ENCODE peak calls at places on chromosomes 16 and 17, in seven cellular contexts. V is NCI-H2081; S is NCI-H1417; H is stimulated activated CD4-positive, alpha-beta T cell treated with anti-CD3 and anti-CD28 coated beads, Interleukin-2, amount 100 ng/mL, for 24 hours; U is NCI-H1048; I is cardiac muscle cell; Y is astrocyte of the cerebellum. E is an unnamed sample.

GRCh38 chr16:929674-930073 is 41.1 kb downstream of the LMF1 start:
- DNase-seq in V (no peak), S (no peak), H (no peak), U (no peak), I (no peak), Y (no peak), E (no peak)

GRCh38 chr16:25126820-25127232 is 15.3 kb downstream of the LCMT1 start:
- DNase-seq in V (no peak), S (peak; percentile 19), H (peak; percentile 50), U (no peak), I (peak; percentile 51), Y (peak; percentile 80), E (no peak)

GRCh38 chr16:12186774-12187335 is 210.3 kb downstream of the SNX29 start:
- DNase-seq in V (no peak), S (peak; percentile 13), H (no peak), U (no peak), I (no peak), Y (no peak), E (no peak)

GRCh38 chr17:82627405-82627804 is 20.8 kb downstream of the WDR45B start:
- DNase-seq in V (no peak), S (no peak), H (no peak), U (no peak), I (no peak), Y (no peak), E (no peak)

GRCh38 chr16:27204232-27204915 is 1.0 kb downstream of the KDM8 start:
- DNase-seq in V (no peak), S (no peak), H (no peak), U (no peak), I (no peak), Y (peak; percentile 6), E (no peak)

GRCh38 chr16:80938035-80938927 is 68.4 kb downstream of the CMC2 start:
- DNase-seq in V (no peak), S (no peak), H (no peak), U (no peak), I (no peak), Y (peak; percentile 99), E (no peak)

GRCh38 chr16:57325458-57325857 is 33.1 kb upstream of the CCL22 start:
- DNase-seq in V (no peak), S (no peak), H (no peak), U (no peak), I (no peak), Y (no peak), E (no peak)

GRCh38 chr16:53022374-53022773 is 30.3 kb downstream of the CHD9NB start:
- DNase-seq in V (peak; percentile 50), S (peak; percentile 79), H (peak; percentile 7), U (no peak), I (peak; percentile 76), Y (peak; percentile 27), E (no peak)

GRCh38 chr17:42285346-42286050 is 2.8 kb upstream of the STAT5A start:
- DNase-seq in V (no peak), S (no peak), H (no peak), U (no peak), I (no peak), Y (no peak), E (no peak)

GRCh38 chr16:78461496-78461938 is 362.1 kb downstream of the WWOX start:
- DNase-seq in V (no peak), S (peak; percentile 30), H (no peak), U (no peak), I (no peak), Y (peak; percentile 37), E (no peak)

GRCh38 chr17:27929990-27930389 is 36.8 kb upstream of the LYRM9 start:
- DNase-seq in V (no peak), S (no peak), H (no peak), U (no peak), I (no peak), Y (no peak), E (no peak)

GRCh38 chr17:34306466-34306865 is 12.8 kb upstream of the CCL8 start:
- DNase-seq in V (no peak), S (no peak), H (no peak), U (no peak), I (peak; percentile 10), Y (peak; percentile 74), E (no peak)

GRCh38 chr16:21994856-21995465 is 6.0 kb downstream of the PDZD9 start:
- DNase-seq in V (no peak), S (no peak), H (no peak), U (no peak), I (no peak), Y (no peak), E (no peak)

GRCh38 chr16:588639-588888 is 1.3 kb upstream of the RAB40C start:
- DNase-seq in V (no peak), S (peak; percentile 75), H (peak; percentile 67), U (no peak), I (peak; percentile 77), Y (no peak), E (no peak)

GRCh38 chr17:45110676-45111611 is 21.4 kb downstream of the PLCD3 start:
- DNase-seq in V (no peak), S (no peak), H (no peak), U (no peak), I (peak; percentile 10), Y (no peak), E (no peak)

GRCh38 chr17:34178047-34178446 is 77.0 kb upstream of the CCL2 start:
- DNase-seq in V (no peak), S (no peak), H (no peak), U (no peak), I (peak; percentile 10), Y (no peak), E (no peak)

GRCh38 chr17:35514561-35514960 is 22.9 kb downstream of the SLFN12L start:
- DNase-seq in V (no peak), S (no peak), H (no peak), U (no peak), I (no peak), Y (no peak), E (no peak)

GRCh38 chr16:49120631-49121030 is 161.0 kb downstream of the CBLN1 start:
- DNase-seq in V (no peak), S (no peak), H (no peak), U (no peak), I (no peak), Y (no peak), E (no peak)

GRCh38 chr17:29577778-29578211 is 9.3 kb downstream of the TP53I13 start:
- DNase-seq in V (no peak), S (no peak), H (no peak), U (no peak), I (no peak), Y (no peak), E (no peak)

GRCh38 chr16:24088767-24089166 is 167.4 kb upstream of the CACNG3 start:
- DNase-seq in V (no peak), S (no peak), H (no peak), U (no peak), I (no peak), Y (no peak), E (no peak)

GRCh38 chr16:3690991-3691720 is 26.2 kb downstream of the TRAP1 start:
- DNase-seq in V (no peak), S (no peak), H (no peak), U (no peak), I (no peak), Y (no peak), E (no peak)

GRCh38 chr17:51046527-51047384 is 73.9 kb downstream of the SPAG9 start:
- DNase-seq in V (peak; percentile 98), S (peak; percentile 98), H (no peak), U (peak; percentile 86), I (peak; percentile 92), Y (peak; percentile 93), E (no peak)

GRCh38 chr16:21638573-21638975 is 13.8 kb downstream of the IGSF6 start:
- DNase-seq in V (no peak), S (no peak), H (no peak), U (no peak), I (no peak), Y (no peak), E (no peak)

GRCh38 chr16:18582902-18583301 is 21.0 kb upstream of the NOMO2 start:
- DNase-seq in V (no peak), S (no peak), H (no peak), U (no peak), I (no peak), Y (no peak), E (no peak)

GRCh38 chr16:77834600-77834963 is 46.2 kb downstream of the VAT1L start:
- DNase-seq in V (no peak), S (no peak), H (no peak), U (no peak), I (no peak), Y (peak; percentile 64), E (no peak)

GRCh38 chr17:863880-864279 is 81.7 kb downstream of the MRM3 start:
- DNase-seq in V (no peak), S (no peak), H (no peak), U (no peak), I (no peak), Y (no peak), E (no peak)

GRCh38 chr16:5582529-5582928 is 484.9 kb upstream of the EEF2KMT start:
- DNase-seq in V (no peak), S (no peak), H (no peak), U (no peak), I (no peak), Y (no peak), E (no peak)

GRCh38 chr17:80270104-80270503 is 9.5 kb downstream of the RNF213 start:
- DNase-seq in V (no peak), S (no peak), H (no peak), U (no peak), I (no peak), Y (no peak), E (no peak)

GRCh38 chr17:44979426-44980273 is 11.5 kb upstream of the C1QL1 start:
- DNase-seq in V (peak; percentile 14), S (peak; percentile 60), H (no peak), U (no peak), I (peak; percentile 61), Y (no peak), E (no peak)

GRCh38 chr16:53949716-53950410 is 245.9 kb downstream of the FTO start:
- DNase-seq in V (no peak), S (peak; percentile 88), H (no peak), U (no peak), I (no peak), Y (no peak), E (no peak)

E was measured in cortex of kidney.